ENCODE peak calls at places on chromosomes 13 and 19, in ten cellular contexts. One of them, this sample, is unnamed. For H3K27me3, the result is how much of the 10 kb centered on the place peaks cover.

GRCh38 chr13:106513025-106513424 is 22.4 kb downstream of the EFNB2 start:
- DNase-seq in IMR-90: peak
- DNase-seq in upper lobe of left lung: no peak
- DNase-seq in brain microvascular endothelial cell: peak
- DNase-seq in GM23338: no peak
- DNase-seq in WERI-Rb-1: no peak
- DNase-seq in lower lobe of right lung: no peak
- DNase-seq in cardiac muscle cell: no peak
- DNase-seq in BE2C: no peak
- DNase-seq in NT2/D1: no peak
- DNase-seq in this sample: no peak

GRCh38 chr13:85142351-85142750 is 656.9 kb downstream of the SLITRK6 start:
- DNase-seq in IMR-90: no peak
- DNase-seq in upper lobe of left lung: no peak
- DNase-seq in brain microvascular endothelial cell: no peak
- DNase-seq in GM23338: no peak
- DNase-seq in WERI-Rb-1: no peak
- DNase-seq in lower lobe of right lung: no peak
- DNase-seq in cardiac muscle cell: no peak
- DNase-seq in BE2C: no peak
- DNase-seq in NT2/D1: no peak
- DNase-seq in this sample: no peak

GRCh38 chr19:48698046-48698445 is 2.3 kb downstream of the FUT2 start:
- DNase-seq in IMR-90: peak
- DNase-seq in upper lobe of left lung: no peak
- DNase-seq in brain microvascular endothelial cell: peak
- DNase-seq in GM23338: no peak
- DNase-seq in WERI-Rb-1: no peak
- DNase-seq in lower lobe of right lung: no peak
- DNase-seq in cardiac muscle cell: no peak
- DNase-seq in BE2C: no peak
- DNase-seq in NT2/D1: no peak
- DNase-seq in this sample: no peak

GRCh38 chr19:13267889-13268288 is 117.7 kb downstream of the IER2 start:
- DNase-seq in IMR-90: peak
- DNase-seq in upper lobe of left lung: no peak
- DNase-seq in brain microvascular endothelial cell: no peak
- DNase-seq in GM23338: no peak
- DNase-seq in WERI-Rb-1: no peak
- DNase-seq in lower lobe of right lung: no peak
- DNase-seq in cardiac muscle cell: no peak
- DNase-seq in BE2C: no peak
- DNase-seq in NT2/D1: no peak
- DNase-seq in this sample: no peak

GRCh38 chr13:75399168-75399878 is 82.6 kb downstream of the TBC1D4 start:
- DNase-seq in IMR-90: no peak
- DNase-seq in upper lobe of left lung: no peak
- DNase-seq in brain microvascular endothelial cell: peak
- DNase-seq in GM23338: no peak
- DNase-seq in WERI-Rb-1: no peak
- DNase-seq in lower lobe of right lung: no peak
- DNase-seq in cardiac muscle cell: no peak
- DNase-seq in BE2C: no peak
- DNase-seq in NT2/D1: no peak
- DNase-seq in this sample: no peak

GRCh38 chr19:3068071-3068470 is 5.8 kb upstream of the TLE5 start:
- DNase-seq in IMR-90: no peak
- DNase-seq in upper lobe of left lung: no peak
- DNase-seq in brain microvascular endothelial cell: no peak
- DNase-seq in GM23338: no peak
- DNase-seq in WERI-Rb-1: peak
- DNase-seq in lower lobe of right lung: no peak
- DNase-seq in cardiac muscle cell: no peak
- DNase-seq in BE2C: peak
- DNase-seq in NT2/D1: no peak
- DNase-seq in this sample: no peak

GRCh38 chr19:30161770-30162169 is 210.4 kb upstream of the ZNF536 start:
- DNase-seq in IMR-90: no peak
- DNase-seq in upper lobe of left lung: no peak
- DNase-seq in brain microvascular endothelial cell: no peak
- DNase-seq in GM23338: no peak
- DNase-seq in WERI-Rb-1: no peak
- DNase-seq in lower lobe of right lung: no peak
- DNase-seq in cardiac muscle cell: no peak
- DNase-seq in BE2C: no peak
- DNase-seq in NT2/D1: no peak
- DNase-seq in this sample: no peak

GRCh38 chr19:46715620-46716012 is 1.3 kb downstream of the PRKD2 start:
- DNase-seq in IMR-90: no peak
- DNase-seq in upper lobe of left lung: no peak
- DNase-seq in brain microvascular endothelial cell: no peak
- DNase-seq in GM23338: no peak
- DNase-seq in WERI-Rb-1: no peak
- DNase-seq in lower lobe of right lung: peak
- DNase-seq in cardiac muscle cell: no peak
- DNase-seq in BE2C: no peak
- DNase-seq in NT2/D1: no peak
- DNase-seq in this sample: no peak

GRCh38 chr13:109163052-109163413 is 533.6 kb downstream of the MYO16 start:
- DNase-seq in IMR-90: no peak
- DNase-seq in upper lobe of left lung: no peak
- DNase-seq in brain microvascular endothelial cell: no peak
- DNase-seq in GM23338: no peak
- DNase-seq in WERI-Rb-1: no peak
- DNase-seq in lower lobe of right lung: no peak
- DNase-seq in cardiac muscle cell: peak
- DNase-seq in BE2C: no peak
- DNase-seq in NT2/D1: no peak
- DNase-seq in this sample: no peak

GRCh38 chr19:41439441-41440222 is at the start of gene DMAC2:
- DNase-seq in IMR-90: peak
- DNase-seq in upper lobe of left lung: peak
- DNase-seq in brain microvascular endothelial cell: peak
- DNase-seq in GM23338: peak
- DNase-seq in WERI-Rb-1: peak
- DNase-seq in lower lobe of right lung: peak
- DNase-seq in cardiac muscle cell: peak
- DNase-seq in BE2C: peak
- DNase-seq in NT2/D1: peak
- DNase-seq in this sample: peak

GRCh38 chr19:44626067-44626624 is 12.8 kb downstream of the IGSF23 start:
- DNase-seq in IMR-90: peak
- DNase-seq in upper lobe of left lung: no peak
- DNase-seq in brain microvascular endothelial cell: peak
- DNase-seq in GM23338: no peak
- DNase-seq in WERI-Rb-1: no peak
- DNase-seq in lower lobe of right lung: no peak
- DNase-seq in cardiac muscle cell: no peak
- DNase-seq in BE2C: no peak
- DNase-seq in NT2/D1: no peak
- DNase-seq in this sample: peak

GRCh38 chr13:99501952-99502310 is 659 bp downstream of the TM9SF2 start:
- DNase-seq in IMR-90: peak
- DNase-seq in upper lobe of left lung: no peak
- DNase-seq in brain microvascular endothelial cell: peak
- DNase-seq in GM23338: peak
- DNase-seq in WERI-Rb-1: peak
- DNase-seq in lower lobe of right lung: peak
- DNase-seq in cardiac muscle cell: peak
- DNase-seq in BE2C: peak
- DNase-seq in NT2/D1: no peak
- DNase-seq in this sample: no peak

DNA sequence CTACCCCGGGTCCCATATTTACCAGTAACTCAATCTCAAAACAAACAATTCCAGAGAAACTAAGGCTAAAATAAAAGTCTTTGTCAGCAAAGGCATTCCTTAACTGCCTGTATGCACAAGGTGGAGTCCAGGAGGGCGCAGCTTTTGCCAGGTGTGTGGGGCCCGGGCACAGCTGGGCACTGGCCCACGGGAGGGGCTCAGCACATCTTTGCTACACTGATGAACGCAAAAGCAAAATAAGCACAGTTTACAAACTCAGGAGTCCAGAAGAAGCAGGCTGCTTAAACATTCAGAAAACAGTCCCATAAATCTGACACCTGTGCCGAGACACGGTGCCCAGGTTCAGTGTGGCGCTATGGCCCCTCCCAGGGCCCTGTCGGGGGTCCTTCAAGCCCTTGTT is 70.8 kb downstream of the SLC7A1 start:
- DNase-seq in IMR-90: no peak
- DNase-seq in upper lobe of left lung: no peak
- DNase-seq in brain microvascular endothelial cell: no peak
- DNase-seq in GM23338: no peak
- DNase-seq in WERI-Rb-1: no peak
- DNase-seq in lower lobe of right lung: no peak
- DNase-seq in cardiac muscle cell: no peak
- DNase-seq in BE2C: no peak
- DNase-seq in NT2/D1: no peak
- DNase-seq in this sample: no peak
- H3K27me3 ChIP-seq in IMR-90: under half
- H3K27me3 ChIP-seq in upper lobe of left lung: under half
- H3K27me3 ChIP-seq in brain microvascular endothelial cell: under half
- H3K27me3 ChIP-seq in GM23338: under half
- H3K27me3 ChIP-seq in WERI-Rb-1: under half
- H3K27me3 ChIP-seq in lower lobe of right lung: under half
- H3K27me3 ChIP-seq in cardiac muscle cell: under half
- H3K27me3 ChIP-seq in BE2C: under half
- H3K27me3 ChIP-seq in NT2/D1: under half
- H3K27me3 ChIP-seq in this sample: under half

GRCh38 chr19:38467541-38468525 is 34.3 kb downstream of the RYR1 start:
- DNase-seq in IMR-90: no peak
- DNase-seq in upper lobe of left lung: peak
- DNase-seq in brain microvascular endothelial cell: no peak
- DNase-seq in GM23338: no peak
- DNase-seq in WERI-Rb-1: no peak
- DNase-seq in lower lobe of right lung: no peak
- DNase-seq in cardiac muscle cell: no peak
- DNase-seq in BE2C: no peak
- DNase-seq in NT2/D1: no peak
- DNase-seq in this sample: no peak

GRCh38 chr19:38470788-38471480 is 37.4 kb downstream of the RYR1 start:
- DNase-seq in IMR-90: no peak
- DNase-seq in upper lobe of left lung: no peak
- DNase-seq in brain microvascular endothelial cell: no peak
- DNase-seq in GM23338: no peak
- DNase-seq in WERI-Rb-1: no peak
- DNase-seq in lower lobe of right lung: no peak
- DNase-seq in cardiac muscle cell: no peak
- DNase-seq in BE2C: no peak
- DNase-seq in NT2/D1: no peak
- DNase-seq in this sample: no peak

GRCh38 chr19:38466050-38466449 is 32.6 kb downstream of the RYR1 start:
- DNase-seq in IMR-90: no peak
- DNase-seq in upper lobe of left lung: peak
- DNase-seq in brain microvascular endothelial cell: no peak
- DNase-seq in GM23338: no peak
- DNase-seq in WERI-Rb-1: no peak
- DNase-seq in lower lobe of right lung: no peak
- DNase-seq in cardiac muscle cell: no peak
- DNase-seq in BE2C: no peak
- DNase-seq in NT2/D1: no peak
- DNase-seq in this sample: no peak

GRCh38 chr19:38473201-38473600 is 39.7 kb downstream of the RYR1 start:
- DNase-seq in IMR-90: no peak
- DNase-seq in upper lobe of left lung: peak
- DNase-seq in brain microvascular endothelial cell: no peak
- DNase-seq in GM23338: no peak
- DNase-seq in WERI-Rb-1: no peak
- DNase-seq in lower lobe of right lung: no peak
- DNase-seq in cardiac muscle cell: no peak
- DNase-seq in BE2C: no peak
- DNase-seq in NT2/D1: no peak
- DNase-seq in this sample: no peak

DNA sequence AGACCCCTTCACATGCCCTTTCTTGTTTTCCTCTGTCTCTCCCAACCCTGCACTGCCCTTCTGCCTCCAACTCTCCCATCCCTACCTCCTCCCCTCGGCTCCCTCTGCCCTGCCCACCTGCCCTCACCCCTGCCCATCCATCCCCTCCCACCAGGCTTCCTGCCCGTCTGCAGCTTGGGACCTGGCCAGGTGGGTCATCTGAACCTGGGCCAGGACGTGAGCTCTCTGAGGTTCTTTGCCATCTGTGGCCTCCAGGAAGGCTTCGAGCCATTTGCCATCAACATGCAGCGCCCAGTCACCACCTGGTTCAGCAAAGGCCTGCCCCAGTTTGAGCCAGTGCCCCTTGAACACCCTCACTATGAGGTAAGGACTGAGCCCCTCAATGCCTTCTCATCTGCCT is 35.7 kb downstream of the RYR1 start:
- DNase-seq in IMR-90: no peak
- DNase-seq in upper lobe of left lung: no peak
- DNase-seq in brain microvascular endothelial cell: no peak
- DNase-seq in GM23338: no peak
- DNase-seq in WERI-Rb-1: no peak
- DNase-seq in lower lobe of right lung: no peak
- DNase-seq in cardiac muscle cell: no peak
- DNase-seq in BE2C: no peak
- DNase-seq in NT2/D1: no peak
- DNase-seq in this sample: no peak
- H3K27me3 ChIP-seq in IMR-90: under half
- H3K27me3 ChIP-seq in upper lobe of left lung: under half
- H3K27me3 ChIP-seq in brain microvascular endothelial cell: under half
- H3K27me3 ChIP-seq in GM23338: under half
- H3K27me3 ChIP-seq in WERI-Rb-1: under half
- H3K27me3 ChIP-seq in lower lobe of right lung: under half
- H3K27me3 ChIP-seq in cardiac muscle cell: under half
- H3K27me3 ChIP-seq in BE2C: under half
- H3K27me3 ChIP-seq in NT2/D1: under half
- H3K27me3 ChIP-seq in this sample: under half

DNA sequence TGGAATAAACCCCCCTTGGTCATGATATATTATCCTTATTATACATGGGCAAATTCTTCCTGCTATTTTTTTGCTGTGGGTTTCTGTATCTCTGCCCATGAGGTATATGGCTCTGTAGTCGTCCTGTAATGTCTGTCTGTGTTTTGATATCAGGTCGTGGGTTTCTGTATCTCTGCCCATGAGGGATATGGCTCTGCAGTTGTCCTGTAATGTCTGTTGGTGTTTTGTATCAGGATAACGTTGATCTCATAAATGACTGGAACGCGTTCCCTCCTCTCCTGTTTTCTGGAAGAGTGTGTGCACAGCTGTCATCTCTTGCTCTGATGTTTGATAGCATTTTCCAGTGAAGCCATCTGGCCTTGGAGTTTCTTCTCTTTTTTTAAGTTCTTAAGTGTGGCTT is 57.2 kb downstream of the SOX1 start:
- DNase-seq in IMR-90: no peak
- DNase-seq in upper lobe of left lung: no peak
- DNase-seq in brain microvascular endothelial cell: no peak
- DNase-seq in GM23338: no peak
- DNase-seq in WERI-Rb-1: no peak
- DNase-seq in lower lobe of right lung: no peak
- DNase-seq in cardiac muscle cell: no peak
- DNase-seq in BE2C: no peak
- DNase-seq in NT2/D1: no peak
- DNase-seq in this sample: no peak
- H3K27me3 ChIP-seq in IMR-90: under half
- H3K27me3 ChIP-seq in upper lobe of left lung: under half
- H3K27me3 ChIP-seq in brain microvascular endothelial cell: under half
- H3K27me3 ChIP-seq in GM23338: under half
- H3K27me3 ChIP-seq in WERI-Rb-1: half or more
- H3K27me3 ChIP-seq in lower lobe of right lung: under half
- H3K27me3 ChIP-seq in cardiac muscle cell: under half
- H3K27me3 ChIP-seq in BE2C: half or more
- H3K27me3 ChIP-seq in NT2/D1: under half
- H3K27me3 ChIP-seq in this sample: under half

GRCh38 chr19:18960370-18960769 is 19.4 kb upstream of the HOMER3 start:
- DNase-seq in IMR-90: no peak
- DNase-seq in upper lobe of left lung: no peak
- DNase-seq in brain microvascular endothelial cell: no peak
- DNase-seq in GM23338: no peak
- DNase-seq in WERI-Rb-1: no peak
- DNase-seq in lower lobe of right lung: no peak
- DNase-seq in cardiac muscle cell: no peak
- DNase-seq in BE2C: no peak
- DNase-seq in NT2/D1: no peak
- DNase-seq in this sample: no peak
- H3K27me3 ChIP-seq in IMR-90: under half
- H3K27me3 ChIP-seq in upper lobe of left lung: under half
- H3K27me3 ChIP-seq in brain microvascular endothelial cell: under half
- H3K27me3 ChIP-seq in GM23338: under half
- H3K27me3 ChIP-seq in WERI-Rb-1: under half
- H3K27me3 ChIP-seq in lower lobe of right lung: under half
- H3K27me3 ChIP-seq in cardiac muscle cell: under half
- H3K27me3 ChIP-seq in BE2C: under half
- H3K27me3 ChIP-seq in NT2/D1: under half
- H3K27me3 ChIP-seq in this sample: under half

This sample was measured in breast epithelium.